ENCODE peak calls at places on chromosomes 11 and 22, in four cellular contexts. P is GM12878, I is K562, S is HL-60. H is an unnamed sample.

GRCh38 chr11:65213322-65214211 is 31.8 kb downstream of the CAPN1 start:
- DNase-seq in P (no peak), I (peak), S (peak), H (no peak)

GRCh38 chr11:75355051-75355450 is 3.6 kb upstream of the ARRB1 start:
- DNase-seq in P (no peak), I (no peak), S (no peak), H (no peak)

GRCh38 chr11:69896250-69896649 is 77.0 kb upstream of the FGF3 start:
- DNase-seq in P (no peak), I (no peak), S (no peak), H (no peak)

GRCh38 chr11:44731685-44732411 is 5.1 kb downstream of the TSPAN18 start:
- DNase-seq in P (no peak), I (peak), S (no peak), H (no peak)

GRCh38 chr11:110172666-110173065 is 79.5 kb downstream of the ZC3H12C start:
- DNase-seq in P (no peak), I (peak), S (no peak), H (no peak)

GRCh38 chr11:8934735-8935478 is 2.2 kb upstream of the C11orf16 start:
- DNase-seq in P (no peak), I (peak), S (no peak), H (no peak)

GRCh38 chr11:111612211-111612610 is 10.0 kb downstream of the SIK2 start:
- DNase-seq in P (no peak), I (no peak), S (no peak), H (no peak)

GRCh38 chr22:37383342-37383741 is 43.9 kb downstream of the ELFN2 start:
- DNase-seq in P (no peak), I (no peak), S (no peak), H (no peak)

GRCh38 chr11:78586452-78587046 is 11.9 kb upstream of the NARS2 start:
- DNase-seq in P (no peak), I (peak), S (no peak), H (no peak)

GRCh38 chr11:102560555-102561011 is 30.0 kb upstream of the MMP7 start:
- DNase-seq in P (peak), I (no peak), S (peak), H (no peak)
- TF ChIP-seq SPI1 in P (no peak), I (no peak), S (no peak), H (no peak)

GRCh38 chr22:48359613-48359965 is 1468.1 kb downstream of the BRD1 start:
- DNase-seq in P (no peak), I (no peak), S (no peak), H (no peak)
- TF ChIP-seq SPI1 in P (no peak), I (no peak), S (no peak), H (no peak)

DNA sequence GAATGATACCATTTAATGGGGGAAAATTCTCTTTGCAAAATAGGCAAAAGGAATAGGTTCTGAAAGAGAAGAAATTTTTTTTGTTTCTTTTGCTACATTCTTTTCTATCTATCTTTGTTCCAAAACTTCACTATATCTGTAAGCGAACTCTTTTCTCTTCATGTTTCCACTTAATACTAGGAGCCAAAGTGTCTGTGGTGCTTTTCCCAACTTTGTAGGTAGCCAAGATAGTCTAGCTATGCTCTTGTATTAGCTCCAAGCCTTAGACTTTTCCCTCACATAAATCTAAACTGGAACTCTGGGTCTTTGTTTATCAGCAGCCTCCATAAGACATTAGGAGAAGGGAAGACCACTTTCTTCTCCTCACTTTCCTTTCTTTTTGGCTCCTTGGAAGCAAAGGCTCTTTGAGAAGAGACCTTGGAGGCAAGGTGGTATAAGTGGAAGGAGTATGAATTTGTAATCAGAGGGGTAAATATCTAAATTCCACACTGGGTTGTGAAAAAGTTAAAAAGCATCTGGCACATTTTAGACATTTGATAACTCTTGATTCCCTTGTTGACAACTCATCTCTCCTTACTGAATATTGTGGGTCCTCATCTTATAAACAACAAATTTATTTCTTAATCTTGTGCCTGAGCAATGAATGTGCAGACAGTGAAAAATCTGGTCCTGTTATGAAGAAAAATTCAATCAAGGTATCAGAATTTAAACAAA is 130.0 kb downstream of the EHF start:
- DNase-seq in P (no peak), I (no peak), S (no peak), H (no peak)
- TF ChIP-seq SPI1 in P (no peak), I (no peak), S (no peak), H (no peak)

DNA sequence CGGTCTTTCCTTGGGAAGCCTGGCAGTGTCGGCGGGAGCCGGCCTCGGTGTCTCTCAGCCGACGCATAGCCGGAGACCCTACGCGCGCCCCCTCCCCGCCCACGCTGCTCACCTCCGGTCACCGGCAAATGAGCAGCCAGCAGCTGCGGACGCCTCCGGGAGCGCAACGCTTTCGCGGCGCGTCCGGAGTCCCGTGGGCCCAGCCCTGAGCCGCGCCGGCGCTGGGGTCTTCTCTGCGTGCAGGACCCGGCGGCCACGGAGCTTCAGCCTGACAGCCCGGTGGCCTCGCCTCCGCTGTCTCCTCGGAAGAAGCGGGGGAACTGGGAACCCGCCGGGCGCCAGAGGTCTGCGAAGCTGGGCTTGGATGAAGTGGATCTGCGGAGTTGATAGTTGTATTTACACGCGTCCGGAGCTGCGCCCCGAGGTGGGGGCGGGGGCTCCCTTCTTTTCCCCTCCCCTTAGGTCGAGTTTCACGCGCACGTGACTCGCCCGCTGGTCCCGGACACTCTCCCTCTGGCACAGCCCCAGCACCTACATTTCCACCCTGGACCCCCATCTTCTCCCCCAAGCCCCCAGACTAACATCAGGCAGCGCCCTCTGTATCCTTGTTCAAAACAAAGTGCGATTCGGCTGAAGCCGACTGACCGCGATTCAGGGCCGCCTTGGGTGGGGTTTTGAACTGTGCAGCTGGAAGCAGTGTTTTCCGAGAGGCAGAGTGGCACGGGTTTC is at the start of gene SLC43A1:
- DNase-seq in P (no peak), I (peak), S (peak), H (no peak)
- TF ChIP-seq SPI1 in P (no peak), I (no peak), S (no peak), H (no peak)

DNA sequence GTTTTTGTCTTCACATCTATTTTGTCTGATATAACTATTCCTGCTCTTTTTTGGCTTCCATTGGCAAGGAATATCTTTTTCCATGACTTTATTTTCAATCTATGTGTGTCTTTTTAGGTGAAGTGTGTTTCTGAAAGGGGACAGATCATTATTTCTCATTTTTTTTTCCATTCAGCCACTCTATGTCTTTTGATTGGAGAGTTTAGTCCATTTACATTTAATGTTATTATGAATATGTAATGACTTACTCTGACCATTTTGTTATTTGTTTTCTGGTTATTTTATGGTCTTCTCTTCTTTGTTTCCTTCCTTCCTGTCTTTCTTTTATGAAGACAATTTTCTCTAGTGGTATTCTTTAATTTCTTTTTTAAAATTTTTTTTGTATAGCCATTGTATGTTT is 178.6 kb upstream of the CNTN5 start:
- DNase-seq in P (no peak), I (no peak), S (no peak), H (no peak)
- TF ChIP-seq SPI1 in P (no peak), I (no peak), S (no peak), H (no peak)

GRCh38 chr11:30983810-30984441 is 385.6 kb downstream of the DCDC1 start:
- DNase-seq in P (no peak), I (no peak), S (no peak), H (no peak)

GRCh38 chr11:30987819-30988218 is 381.7 kb downstream of the DCDC1 start:
- DNase-seq in P (no peak), I (no peak), S (no peak), H (no peak)

GRCh38 chr11:30983143-30983542 is 386.4 kb downstream of the DCDC1 start:
- DNase-seq in P (no peak), I (no peak), S (no peak), H (no peak)

GRCh38 chr11:30984827-30985226 is 384.7 kb downstream of the DCDC1 start:
- DNase-seq in P (no peak), I (no peak), S (no peak), H (no peak)

DNA sequence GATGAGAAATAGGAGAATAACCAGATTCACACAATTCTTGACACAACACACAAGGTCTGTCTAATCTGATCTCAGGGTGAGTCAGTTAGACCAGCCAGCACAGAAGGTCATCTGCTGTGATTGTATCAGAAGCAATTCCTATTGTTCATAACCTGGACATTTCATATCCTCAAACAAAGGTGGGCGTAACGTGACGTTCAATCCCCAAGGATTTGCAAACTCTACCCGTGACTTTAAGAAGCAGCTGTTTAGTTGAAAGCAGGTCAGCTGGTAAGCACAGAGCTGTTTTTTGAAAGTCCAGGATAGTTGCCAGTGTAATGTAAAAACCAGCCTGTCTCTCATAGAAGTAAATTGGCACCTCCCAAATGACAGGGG is 385.1 kb downstream of the DCDC1 start:
- DNase-seq in P (no peak), I (no peak), S (no peak), H (no peak)
- TF ChIP-seq SPI1 in P (no peak), I (no peak), S (no peak), H (no peak)

DNA sequence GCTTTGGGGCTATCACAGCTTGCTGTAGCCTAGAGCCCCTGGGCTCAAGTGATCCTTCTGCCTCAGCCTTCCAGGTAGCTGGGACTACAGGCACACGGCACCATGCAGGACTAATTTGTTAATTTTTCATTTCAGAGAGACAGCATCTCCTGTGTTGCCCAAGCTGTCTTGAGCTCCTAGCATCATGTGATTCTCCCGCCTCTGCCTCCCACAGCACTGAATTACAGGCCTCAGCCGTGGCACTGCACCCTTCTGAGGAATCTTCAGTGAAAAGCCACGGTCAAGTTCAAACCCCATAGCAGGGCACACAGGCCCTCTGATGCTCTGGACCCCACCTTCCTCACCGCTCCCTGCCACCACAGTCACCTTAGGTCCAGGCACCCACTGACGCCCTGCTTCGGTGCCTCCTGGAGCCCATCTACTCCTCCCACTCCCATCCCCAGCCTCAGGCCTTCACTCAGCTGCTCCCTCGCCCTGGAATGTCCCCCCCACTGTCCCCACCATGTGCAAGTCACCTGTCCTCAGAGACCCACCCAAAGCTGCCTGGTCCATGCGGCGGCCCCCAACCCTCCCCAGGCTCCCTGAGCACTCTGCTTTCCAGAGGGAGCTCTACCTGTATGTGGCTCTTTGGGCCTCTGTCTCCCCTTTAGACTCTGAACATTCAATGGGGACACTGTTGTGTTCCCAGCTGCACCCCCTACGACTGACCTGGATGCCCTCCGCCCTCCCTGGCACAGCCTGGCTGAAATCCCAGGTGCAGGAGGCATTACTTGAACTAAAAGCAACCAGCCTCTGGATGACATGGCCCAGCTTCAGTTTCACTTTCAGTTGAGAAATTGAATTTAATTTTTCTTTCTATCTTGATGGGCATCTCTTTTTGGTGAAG is 1.6 kb downstream of the APOL2 start:
- DNase-seq in P (no peak), I (no peak), S (no peak), H (no peak)
- TF ChIP-seq SPI1 in P (no peak), I (no peak), S (no peak), H (no peak)